ENCODE peak calls at places on chromosomes 5 and 9, in four cellular contexts. One of them, this sample, is unnamed. For H3K4me1, the result is how much of the 10 kb centered on the place peaks cover.

GRCh38 chr9:17744786-17745185 is 165.9 kb downstream of the SH3GL2 start:
- DNase-seq in ascending aorta: no peak
- DNase-seq in left ventricle myocardium inferior: no peak
- DNase-seq in mammary epithelial cell: peak
- DNase-seq in this sample: no peak

GRCh38 chr9:34276772-34277171 is 52.3 kb downstream of the KIF24 start:
- DNase-seq in left ventricle myocardium inferior: no peak
- DNase-seq in ascending aorta: no peak
- DNase-seq in mammary epithelial cell: no peak
- DNase-seq in this sample: no peak

GRCh38 chr5:130528474-130528873 is 624.2 kb downstream of the CHSY3 start:
- DNase-seq in ascending aorta: no peak
- DNase-seq in mammary epithelial cell: peak
- DNase-seq in left ventricle myocardium inferior: no peak
- DNase-seq in this sample: no peak

GRCh38 chr9:89668216-89668867 is 63.5 kb downstream of the GADD45G start:
- DNase-seq in left ventricle myocardium inferior: no peak
- DNase-seq in mammary epithelial cell: no peak
- DNase-seq in ascending aorta: no peak
- DNase-seq in this sample: no peak

GRCh38 chr5:51657340-51658240 is 274.3 kb downstream of the ISL1 start:
- DNase-seq in left ventricle myocardium inferior: no peak
- DNase-seq in ascending aorta: no peak
- DNase-seq in mammary epithelial cell: peak
- DNase-seq in this sample: no peak

GRCh38 chr5:83393467-83393866 is 78.1 kb upstream of the VCAN start:
- DNase-seq in left ventricle myocardium inferior: no peak
- DNase-seq in mammary epithelial cell: no peak
- DNase-seq in ascending aorta: no peak
- DNase-seq in this sample: no peak

GRCh38 chr5:143341807-143342570 is 61.5 kb downstream of the NR3C1 start:
- DNase-seq in left ventricle myocardium inferior: no peak
- DNase-seq in ascending aorta: no peak
- DNase-seq in mammary epithelial cell: peak
- DNase-seq in this sample: no peak

GRCh38 chr9:37229882-37230482 is 109.6 kb downstream of the ZCCHC7 start:
- DNase-seq in mammary epithelial cell: no peak
- DNase-seq in left ventricle myocardium inferior: no peak
- DNase-seq in ascending aorta: no peak
- DNase-seq in this sample: no peak

GRCh38 chr9:108416321-108416720 is 439.5 kb downstream of the ACTL7B start:
- DNase-seq in ascending aorta: no peak
- DNase-seq in mammary epithelial cell: peak
- DNase-seq in left ventricle myocardium inferior: no peak
- DNase-seq in this sample: no peak

GRCh38 chr9:14406463-14406862 is 92.5 kb upstream of the NFIB start:
- DNase-seq in left ventricle myocardium inferior: no peak
- DNase-seq in ascending aorta: no peak
- DNase-seq in mammary epithelial cell: no peak
- DNase-seq in this sample: no peak

GRCh38 chr5:545641-546375 is 21.6 kb upstream of the SLC9A3 start:
- DNase-seq in mammary epithelial cell: no peak
- DNase-seq in ascending aorta: no peak
- DNase-seq in left ventricle myocardium inferior: peak
- DNase-seq in this sample: peak

GRCh38 chr5:111963555-111963954 is 206.6 kb upstream of the NREP start:
- DNase-seq in ascending aorta: no peak
- DNase-seq in mammary epithelial cell: no peak
- DNase-seq in left ventricle myocardium inferior: no peak
- DNase-seq in this sample: no peak

GRCh38 chr5:179974281-179974945 is 66.7 kb upstream of the TBC1D9B start:
- DNase-seq in mammary epithelial cell: no peak
- DNase-seq in ascending aorta: no peak
- DNase-seq in left ventricle myocardium inferior: no peak
- DNase-seq in this sample: no peak

GRCh38 chr9:129108805-129109370 is 1.7 kb downstream of the CRAT start:
- DNase-seq in ascending aorta: no peak
- DNase-seq in left ventricle myocardium inferior: no peak
- DNase-seq in mammary epithelial cell: no peak
- DNase-seq in this sample: no peak
- H3K4me3 ChIP-seq in ascending aorta: peak
- H3K4me3 ChIP-seq in left ventricle myocardium inferior: peak
- H3K4me3 ChIP-seq in mammary epithelial cell: no peak
- H3K4me3 ChIP-seq in this sample: no peak

DNA sequence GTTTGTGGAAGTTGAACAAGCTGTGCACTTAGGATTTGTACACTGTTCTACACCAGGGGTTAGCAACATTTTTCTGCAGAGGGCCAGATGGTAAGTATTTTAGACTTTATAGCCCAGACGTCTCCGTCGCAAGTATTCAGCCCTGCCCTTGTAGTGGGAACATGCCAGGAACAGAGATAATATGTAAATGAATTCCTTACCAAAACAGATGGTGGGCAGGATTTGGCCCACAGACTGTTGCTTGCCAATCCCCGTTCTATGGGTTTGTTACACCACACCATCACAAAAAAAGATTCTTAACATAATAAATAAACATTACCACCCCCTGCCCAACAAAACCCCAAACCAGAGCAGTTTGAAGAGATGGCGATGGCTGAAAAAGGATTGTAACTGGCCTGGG is 74.3 kb downstream of the AMBP start:
- DNase-seq in mammary epithelial cell: no peak
- DNase-seq in ascending aorta: no peak
- DNase-seq in left ventricle myocardium inferior: no peak
- DNase-seq in this sample: no peak
- H3K4me1 ChIP-seq in mammary epithelial cell: under half
- H3K4me1 ChIP-seq in ascending aorta: under half
- H3K4me1 ChIP-seq in left ventricle myocardium inferior: under half
- H3K4me1 ChIP-seq in this sample: under half

DNA sequence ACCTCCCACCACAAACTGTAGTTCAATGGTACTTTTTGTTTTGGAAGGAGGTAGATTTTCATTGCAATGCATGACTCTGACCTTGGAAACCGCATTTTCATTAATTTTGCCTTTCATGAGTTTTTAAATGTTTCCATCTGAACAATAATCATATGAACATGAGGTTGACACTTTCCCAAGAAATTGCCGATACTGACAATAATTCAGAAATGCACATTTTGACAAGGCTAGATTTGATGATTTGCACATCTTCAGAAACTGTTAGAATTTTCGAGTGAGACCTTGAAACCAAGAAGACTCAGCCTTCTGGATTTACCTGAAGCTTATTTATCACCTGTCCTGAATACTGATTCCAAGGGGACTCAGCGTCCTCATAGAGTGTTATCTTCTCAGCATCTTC is 93.8 kb upstream of the NTRK2 start:
- DNase-seq in ascending aorta: no peak
- DNase-seq in left ventricle myocardium inferior: no peak
- DNase-seq in mammary epithelial cell: no peak
- DNase-seq in this sample: no peak
- TF ChIP-seq CTCF in ascending aorta: no peak
- TF ChIP-seq CTCF in left ventricle myocardium inferior: no peak
- TF ChIP-seq CTCF in mammary epithelial cell: no peak
- TF ChIP-seq CTCF in this sample: no peak

GRCh38 chr9:86557063-86557766 is 203.0 kb upstream of the TUT7 start:
- DNase-seq in mammary epithelial cell: peak
- DNase-seq in ascending aorta: no peak
- DNase-seq in left ventricle myocardium inferior: no peak
- DNase-seq in this sample: no peak
- H3K4me3 ChIP-seq in mammary epithelial cell: no peak
- H3K4me3 ChIP-seq in ascending aorta: no peak
- H3K4me3 ChIP-seq in left ventricle myocardium inferior: no peak
- H3K4me3 ChIP-seq in this sample: no peak

DNA sequence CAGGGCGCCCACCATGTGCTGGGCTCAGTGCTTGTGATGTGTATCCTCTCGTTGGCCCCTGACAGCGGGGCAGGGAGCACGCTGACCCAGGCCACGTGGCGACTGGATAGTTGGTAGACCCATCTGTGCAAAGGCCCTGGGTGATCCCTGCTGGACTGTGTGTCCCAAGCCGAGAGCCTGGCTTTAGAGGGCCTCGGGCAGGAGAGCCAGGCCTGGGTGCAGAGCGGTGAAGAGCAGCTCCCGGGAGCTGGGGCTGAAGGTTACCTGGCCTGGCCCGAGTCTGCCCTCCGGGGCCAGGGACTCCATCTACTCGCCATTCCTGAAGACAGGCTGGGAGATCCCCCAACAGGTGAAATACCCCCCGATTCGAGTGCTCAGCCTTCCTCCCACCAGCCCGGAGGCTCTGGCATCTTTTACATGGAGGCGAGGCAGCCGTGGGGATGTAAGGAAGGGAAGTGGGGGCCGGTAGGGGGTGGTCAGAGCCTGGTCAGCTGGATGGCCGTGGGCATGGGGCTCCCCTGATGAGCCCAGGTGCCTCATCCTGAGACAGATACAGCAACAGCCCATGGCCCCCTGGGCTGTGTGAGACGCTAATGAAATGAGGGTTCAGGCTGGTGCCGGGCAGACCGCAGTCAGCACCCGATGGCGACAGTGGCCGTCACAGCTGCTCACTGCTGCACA is 19.0 kb downstream of the NCS1 start:
- DNase-seq in mammary epithelial cell: no peak
- DNase-seq in left ventricle myocardium inferior: no peak
- DNase-seq in ascending aorta: no peak
- DNase-seq in this sample: no peak
- H3K4me1 ChIP-seq in mammary epithelial cell: under half
- H3K4me1 ChIP-seq in left ventricle myocardium inferior: under half
- H3K4me1 ChIP-seq in ascending aorta: half or more
- H3K4me1 ChIP-seq in this sample: under half

GRCh38 chr5:20601678-20602100 is 613.7 kb upstream of the CDH18 start:
- DNase-seq in mammary epithelial cell: peak
- DNase-seq in ascending aorta: no peak
- DNase-seq in left ventricle myocardium inferior: no peak
- DNase-seq in this sample: no peak
- TF ChIP-seq CTCF in mammary epithelial cell: no peak
- TF ChIP-seq CTCF in ascending aorta: no peak
- TF ChIP-seq CTCF in left ventricle myocardium inferior: no peak
- TF ChIP-seq CTCF in this sample: no peak

DNA sequence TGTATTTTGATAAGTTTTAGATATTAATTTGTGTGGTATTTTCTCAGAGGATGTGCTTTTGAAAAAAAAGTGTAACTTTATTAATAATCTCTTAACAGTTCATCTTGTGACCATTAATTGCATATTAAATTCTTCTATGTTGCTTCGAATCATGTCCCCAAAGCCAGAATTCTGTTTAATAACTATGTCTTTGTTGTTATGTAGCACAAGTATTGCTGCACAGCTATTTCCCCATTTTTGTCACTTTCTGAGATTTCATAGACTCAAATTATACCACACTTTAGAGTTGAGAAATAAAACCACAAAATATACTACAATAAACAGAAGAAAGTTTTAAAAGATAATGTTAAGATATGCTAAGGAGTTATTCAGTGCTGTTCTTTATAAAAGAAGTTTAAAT is 2.8 kb downstream of the MEF2C start:
- DNase-seq in left ventricle myocardium inferior: no peak
- DNase-seq in ascending aorta: no peak
- DNase-seq in mammary epithelial cell: no peak
- DNase-seq in this sample: no peak
- H3K4me3 ChIP-seq in left ventricle myocardium inferior: peak
- H3K4me3 ChIP-seq in ascending aorta: peak
- H3K4me3 ChIP-seq in mammary epithelial cell: no peak
- H3K4me3 ChIP-seq in this sample: peak

This sample was measured in upper lobe of right lung.